ENCODE peak calls at places on chromosomes 2 and 18, in five cellular contexts. N, B, Y, W and V are unnamed samples.

GRCh38 chr2:949894-950626 is 589 bp upstream of the SNTG2 start:
- DNase-seq in W (peak; percentile 43), Y (no peak), B (no peak), N (peak; percentile 10), V (no peak)

GRCh38 chr2:240179186-240179815 is 38.8 kb upstream of the OTOS start:
- DNase-seq in B (no peak), Y (no peak), W (no peak), N (no peak), V (no peak)

GRCh38 chr2:140353541-140353940 is 1573.4 kb upstream of the NXPH2 start:
- DNase-seq in B (peak; percentile 90), Y (no peak), N (peak; percentile 43), W (no peak), V (no peak)

GRCh38 chr2:236867441-236868260 is 218.0 kb upstream of the COPS8 start:
- DNase-seq in W (no peak), B (peak; percentile 76), Y (no peak), N (no peak), V (no peak)

GRCh38 chr2:226733189-226733858 is 66.3 kb downstream of the IRS1 start:
- DNase-seq in Y (no peak), N (no peak), B (no peak), W (peak; percentile 33), V (no peak)

GRCh38 chr2:52194342-52194741 is 1162.4 kb upstream of the NRXN1 start:
- DNase-seq in W (no peak), B (peak; percentile 16), N (no peak), Y (no peak), V (no peak)

GRCh38 chr2:179536185-179536584 is 271.6 kb upstream of the SESTD1 start:
- DNase-seq in B (peak; percentile 52), N (peak; percentile 25), Y (no peak), W (no peak), V (no peak)

GRCh38 chr2:42086500-42086953 is 38.7 kb downstream of the PKDCC start:
- DNase-seq in Y (peak; percentile 56), W (peak; percentile 60), N (peak; percentile 75), B (peak; percentile 83), V (no peak)

GRCh38 chr2:9675369-9676351 is 44.9 kb upstream of the YWHAQ start:
- DNase-seq in N (peak; percentile 97), W (no peak), Y (no peak), B (peak; percentile 87), V (no peak)

GRCh38 chr2:216807861-216808272 is 52.0 kb downstream of the TNP1 start:
- DNase-seq in Y (no peak), W (no peak), N (peak; percentile 18), B (no peak), V (peak; percentile 72)

GRCh38 chr2:174038472-174038871 is 73.3 kb upstream of the SP3 start:
- DNase-seq in Y (no peak), W (no peak), B (no peak), N (no peak), V (no peak)

GRCh38 chr18:6198585-6198984 is 216.1 kb downstream of the L3MBTL4 start:
- DNase-seq in B (no peak), Y (no peak), N (no peak), W (no peak), V (no peak)

GRCh38 chr2:199692489-199692888 is 158.5 kb downstream of the FTCDNL1 start:
- DNase-seq in Y (no peak), B (peak; percentile 14), W (peak; percentile 66), N (no peak), V (no peak)

GRCh38 chr2:44833123-44834069 is 108.1 kb upstream of the SIX3 start:
- DNase-seq in W (no peak), B (peak; percentile 46), N (peak; percentile 20), Y (no peak), V (no peak)

GRCh38 chr2:205047273-205047839 is 502.1 kb downstream of the PARD3B start:
- DNase-seq in Y (no peak), N (no peak), B (no peak), W (no peak), V (no peak)

GRCh38 chr18:3653263-3653858 is 203.4 kb downstream of the TGIF1 start:
- DNase-seq in N (no peak), B (no peak), Y (no peak), W (no peak), V (no peak)

GRCh38 chr2:233404227-233404626 is 49.9 kb downstream of the DGKD start:
- DNase-seq in Y (no peak), N (peak; percentile 52), W (peak; percentile 56), B (peak; percentile 77), V (no peak)

GRCh38 chr2:858646-859045 is 92.0 kb upstream of the SNTG2 start:
- DNase-seq in Y (no peak), B (no peak), W (no peak), N (no peak), V (no peak)

GRCh38 chr2:96661324-96661723 is 18.8 kb downstream of the FER1L5 start:
- DNase-seq in Y (no peak), B (no peak), W (no peak), N (no peak), V (no peak)

GRCh38 chr2:239526038-239526437 is 125.2 kb upstream of the HDAC4 start:
- DNase-seq in N (no peak), Y (no peak), B (no peak), W (no peak), V (peak; percentile 31)

GRCh38 chr18:3029215-3029972 is 16.4 kb upstream of the LPIN2 start:
- DNase-seq in N (no peak), Y (no peak), B (no peak), W (no peak), V (no peak)

GRCh38 chr2:36425771-36426340 is 70.3 kb downstream of the CRIM1 start:
- DNase-seq in W (no peak), B (no peak), N (peak; percentile 60), Y (no peak), V (no peak)

GRCh38 chr2:190943706-190944105 is 63.1 kb downstream of the GLS start:
- DNase-seq in B (no peak), W (no peak), Y (no peak), N (no peak), V (no peak)

GRCh38 chr2:190948671-190949070 is 65.3 kb downstream of the STAT1 start:
- DNase-seq in N (peak; percentile 60), Y (no peak), W (peak; percentile 42), B (peak; percentile 72), V (no peak)

GRCh38 chr2:190947139-190947538 is 66.5 kb downstream of the GLS start:
- DNase-seq in N (no peak), W (no peak), Y (no peak), B (peak; percentile 19), V (no peak)

GRCh38 chr2:190950566-190950991 is 63.4 kb downstream of the STAT1 start:
- DNase-seq in N (no peak), B (no peak), Y (no peak), W (no peak), V (no peak)

DNA sequence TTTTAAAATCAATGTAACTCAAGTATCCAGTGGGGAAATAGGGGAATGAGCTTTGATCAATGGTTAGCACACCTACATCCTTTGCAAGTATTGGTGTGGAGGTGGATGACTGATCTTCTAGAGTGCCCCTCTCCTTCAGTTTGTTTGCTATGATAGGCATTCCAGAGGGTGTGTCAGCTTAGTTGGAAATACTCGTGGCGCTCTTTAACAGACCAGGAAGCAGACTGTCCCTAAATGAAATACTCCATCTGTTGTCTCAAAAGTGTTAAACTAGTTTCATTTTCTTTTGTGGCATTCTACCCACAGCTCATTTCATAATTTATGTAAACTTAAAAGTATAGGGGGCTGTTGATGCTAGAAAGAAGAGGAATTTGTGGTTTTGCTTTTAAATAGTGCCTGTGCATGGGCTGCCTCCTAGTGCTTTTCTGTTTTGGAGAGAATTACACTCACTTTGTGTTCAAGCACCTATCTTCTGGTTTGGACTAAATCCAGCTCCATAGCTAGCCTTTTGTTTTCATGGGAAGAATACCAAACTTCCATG is 66.2 kb downstream of the STAT1 start:
- DNase-seq in B (peak; percentile 66), N (peak; percentile 80), Y (no peak), W (no peak), V (no peak)
- H3K4me3 ChIP-seq in B (peak overlapping the region; percentile 26), N (peak overlapping the region; percentile 33), Y (no peak overlapping the region), W (no peak overlapping the region), V (peak overlapping the region; percentile 7)

DNA sequence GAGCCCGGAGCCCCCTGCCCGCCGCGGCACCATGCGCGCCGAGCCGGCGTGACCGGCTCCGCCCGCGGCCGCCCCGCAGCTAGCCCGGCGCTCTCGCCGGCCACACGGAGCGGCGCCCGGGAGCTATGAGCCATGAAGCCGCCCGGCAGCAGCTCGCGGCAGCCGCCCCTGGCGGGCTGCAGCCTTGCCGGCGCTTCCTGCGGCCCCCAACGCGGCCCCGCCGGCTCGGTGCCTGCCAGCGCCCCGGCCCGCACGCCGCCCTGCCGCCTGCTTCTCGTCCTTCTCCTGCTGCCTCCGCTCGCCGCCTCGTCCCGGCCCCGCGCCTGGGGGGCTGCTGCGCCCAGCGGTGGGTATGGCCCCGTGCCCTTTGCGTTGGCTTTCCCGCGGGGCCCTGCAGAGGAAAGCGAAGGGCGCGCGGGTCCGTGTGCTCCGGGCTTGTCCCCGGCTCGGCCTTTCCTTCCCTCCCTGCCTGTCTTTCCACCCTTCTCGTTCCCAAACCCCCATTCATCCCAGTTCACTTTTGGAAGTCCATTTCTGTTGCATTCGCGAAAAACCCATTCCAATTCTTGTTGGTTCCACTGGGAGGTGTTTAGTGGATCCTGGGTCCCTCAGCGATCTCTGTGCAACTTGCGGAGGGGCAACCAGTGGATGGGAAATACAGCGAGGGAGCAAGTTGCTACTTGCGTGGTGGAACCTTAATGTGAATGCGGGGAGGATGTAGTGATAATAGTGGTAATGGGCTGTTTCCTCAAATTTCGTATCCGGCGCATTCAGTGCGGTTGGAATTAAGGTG is 599 bp downstream of the ADAM23 start:
- DNase-seq in B (peak; percentile 10), W (peak; percentile 26), Y (no peak), N (peak; percentile 78), V (no peak)
- H3K4me3 ChIP-seq in B (peak overlapping the region; percentile 64), W (no peak overlapping the region), Y (peak overlapping the region; percentile 17), N (peak overlapping the region; percentile 81), V (peak overlapping the region; percentile 41)

GRCh38 chr2:169716229-169716886 is 17.3 kb upstream of the KLHL23 start:
- DNase-seq in W (peak; percentile 60), N (peak; percentile 67), Y (peak; percentile 54), B (no peak), V (no peak)
- H3K4me3 ChIP-seq in W (no peak overlapping the region), N (no peak overlapping the region), Y (no peak overlapping the region), B (no peak overlapping the region), V (peak overlapping the region; percentile 47)

GRCh38 chr2:62760555-62760954 is 55.0 kb downstream of the EHBP1 start:
- DNase-seq in B (peak; percentile 38), N (peak; percentile 70), Y (no peak), W (no peak), V (no peak)
- H3K4me3 ChIP-seq in B (no peak overlapping the region), N (no peak overlapping the region), Y (no peak overlapping the region), W (no peak overlapping the region), V (no peak overlapping the region)

DNA sequence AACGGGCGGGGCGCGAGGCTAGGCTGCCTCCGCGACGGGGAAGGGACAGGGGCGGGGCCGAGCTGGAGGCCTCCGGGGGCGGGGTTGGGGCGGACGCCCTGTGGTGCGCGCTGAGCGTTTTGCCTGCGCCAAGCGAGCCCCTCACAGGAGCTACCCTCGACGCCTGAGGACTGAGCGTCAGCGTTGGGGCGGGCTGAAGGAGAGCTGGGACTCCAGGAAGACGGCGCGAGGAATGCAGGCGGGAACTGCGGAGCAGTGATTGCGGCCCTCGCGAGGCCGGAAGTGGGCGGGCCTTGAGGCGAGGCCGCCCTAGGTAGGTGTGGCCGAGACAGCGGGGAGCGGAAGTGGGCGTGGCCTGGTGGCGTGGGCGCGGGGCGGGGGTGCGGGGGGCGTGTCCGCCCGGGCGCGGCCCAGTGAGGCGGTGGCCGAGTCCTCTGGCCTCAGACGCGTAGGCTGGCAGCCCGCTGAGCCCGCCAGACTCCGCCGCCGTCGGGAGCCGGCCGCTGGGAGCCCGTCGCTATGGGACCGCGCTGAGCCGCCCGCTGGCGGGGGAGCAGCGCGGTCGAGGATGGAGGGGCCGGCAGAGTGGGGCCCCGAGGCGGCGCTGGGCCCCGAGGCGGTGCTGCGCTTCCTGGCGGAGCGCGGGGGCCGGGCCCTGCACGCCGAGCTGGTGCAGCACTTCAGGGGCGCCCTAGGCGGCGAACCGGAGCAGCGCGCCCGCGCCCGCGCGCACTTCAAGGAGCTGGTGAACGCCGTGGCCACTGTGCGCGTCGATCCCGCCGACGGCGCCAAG is at the start of the genes SEPTIN10 and SOWAHC:
- DNase-seq in B (peak; percentile 98), N (peak; percentile 100), Y (peak; percentile 96), W (peak; percentile 95), V (peak; percentile 99)
- H3K4me3 ChIP-seq in B (peak within 1 kb of the TSS; percentile 77), N (peak within 1 kb of the TSS; percentile 92), Y (peak within 1 kb of the TSS; percentile 48), W (peak within 1 kb of the TSS; percentile 55), V (peak within 1 kb of the TSS; percentile 70)